ENCODE peak calls at places on chromosome 16, in ten cellular contexts. One of them, this sample, is unnamed.

GRCh38 chr16:1918312-1918889 is at the start of gene HS3ST6:
- DNase-seq in K562: peak
- DNase-seq in HL-60: no peak
- DNase-seq in right atrium auricular region: no peak
- DNase-seq in H9: no peak
- DNase-seq in left ventricle myocardium inferior: no peak
- DNase-seq in fibroblast of lung: no peak
- DNase-seq in neuronal stem cell: no peak
- DNase-seq in CD8-positive, alpha-beta memory T cell: no peak
- DNase-seq in HCT116: no peak
- DNase-seq in this sample: no peak

GRCh38 chr16:19831678-19832077 is 53.0 kb downstream of the GPRC5B start:
- DNase-seq in K562: no peak
- DNase-seq in HL-60: no peak
- DNase-seq in right atrium auricular region: no peak
- DNase-seq in H9: no peak
- DNase-seq in left ventricle myocardium inferior: no peak
- DNase-seq in fibroblast of lung: peak
- DNase-seq in neuronal stem cell: no peak
- DNase-seq in CD8-positive, alpha-beta memory T cell: no peak
- DNase-seq in HCT116: no peak
- DNase-seq in this sample: peak

GRCh38 chr16:2664522-2665096 is 17.7 kb upstream of the KCTD5 start:
- DNase-seq in K562: no peak
- DNase-seq in HL-60: no peak
- DNase-seq in right atrium auricular region: no peak
- DNase-seq in H9: no peak
- DNase-seq in left ventricle myocardium inferior: no peak
- DNase-seq in fibroblast of lung: no peak
- DNase-seq in neuronal stem cell: no peak
- DNase-seq in CD8-positive, alpha-beta memory T cell: no peak
- DNase-seq in HCT116: no peak
- DNase-seq in this sample: no peak

GRCh38 chr16:54577566-54578180 is 291.1 kb upstream of the IRX3 start:
- DNase-seq in K562: no peak
- DNase-seq in HL-60: no peak
- DNase-seq in right atrium auricular region: no peak
- DNase-seq in H9: peak
- DNase-seq in left ventricle myocardium inferior: no peak
- DNase-seq in fibroblast of lung: no peak
- DNase-seq in neuronal stem cell: no peak
- DNase-seq in CD8-positive, alpha-beta memory T cell: no peak
- DNase-seq in HCT116: no peak
- DNase-seq in this sample: no peak

GRCh38 chr16:89050868-89051311 is 42.8 kb upstream of the ACSF3 start:
- DNase-seq in K562: no peak
- DNase-seq in HL-60: no peak
- DNase-seq in right atrium auricular region: no peak
- DNase-seq in H9: no peak
- DNase-seq in left ventricle myocardium inferior: no peak
- DNase-seq in fibroblast of lung: no peak
- DNase-seq in neuronal stem cell: no peak
- DNase-seq in CD8-positive, alpha-beta memory T cell: no peak
- DNase-seq in HCT116: no peak
- DNase-seq in this sample: no peak

GRCh38 chr16:1641261-1641660 is 29.1 kb downstream of the CRAMP1 start:
- DNase-seq in K562: no peak
- DNase-seq in HL-60: no peak
- DNase-seq in right atrium auricular region: no peak
- DNase-seq in H9: no peak
- DNase-seq in left ventricle myocardium inferior: no peak
- DNase-seq in fibroblast of lung: no peak
- DNase-seq in neuronal stem cell: no peak
- DNase-seq in CD8-positive, alpha-beta memory T cell: no peak
- DNase-seq in HCT116: no peak
- DNase-seq in this sample: no peak

GRCh38 chr16:22232277-22233049 is 26.4 kb downstream of the EEF2K start:
- DNase-seq in K562: no peak
- DNase-seq in HL-60: no peak
- DNase-seq in right atrium auricular region: no peak
- DNase-seq in H9: no peak
- DNase-seq in left ventricle myocardium inferior: no peak
- DNase-seq in fibroblast of lung: peak
- DNase-seq in neuronal stem cell: no peak
- DNase-seq in CD8-positive, alpha-beta memory T cell: no peak
- DNase-seq in HCT116: peak
- DNase-seq in this sample: no peak

GRCh38 chr16:89853306-89853993 is 19.9 kb upstream of the TCF25 start:
- DNase-seq in K562: no peak
- DNase-seq in HL-60: no peak
- DNase-seq in right atrium auricular region: no peak
- DNase-seq in H9: no peak
- DNase-seq in left ventricle myocardium inferior: no peak
- DNase-seq in fibroblast of lung: no peak
- DNase-seq in neuronal stem cell: no peak
- DNase-seq in CD8-positive, alpha-beta memory T cell: no peak
- DNase-seq in HCT116: no peak
- DNase-seq in this sample: no peak

GRCh38 chr16:77511053-77511452 is 76.2 kb upstream of the ADAMTS18 start:
- DNase-seq in K562: no peak
- DNase-seq in HL-60: no peak
- DNase-seq in right atrium auricular region: no peak
- DNase-seq in H9: no peak
- DNase-seq in left ventricle myocardium inferior: no peak
- DNase-seq in fibroblast of lung: no peak
- DNase-seq in neuronal stem cell: no peak
- DNase-seq in CD8-positive, alpha-beta memory T cell: no peak
- DNase-seq in HCT116: no peak
- DNase-seq in this sample: no peak

GRCh38 chr16:20612551-20613470 is 36.6 kb upstream of the ACSM2B start:
- DNase-seq in K562: no peak
- DNase-seq in HL-60: no peak
- DNase-seq in right atrium auricular region: peak
- DNase-seq in H9: no peak
- DNase-seq in left ventricle myocardium inferior: peak
- DNase-seq in fibroblast of lung: no peak
- DNase-seq in neuronal stem cell: no peak
- DNase-seq in CD8-positive, alpha-beta memory T cell: no peak
- DNase-seq in HCT116: no peak
- DNase-seq in this sample: no peak

GRCh38 chr16:27805828-27806351 is 255.9 kb downstream of the KATNIP start:
- DNase-seq in K562: no peak
- DNase-seq in HL-60: no peak
- DNase-seq in right atrium auricular region: no peak
- DNase-seq in H9: no peak
- DNase-seq in left ventricle myocardium inferior: no peak
- DNase-seq in fibroblast of lung: no peak
- DNase-seq in neuronal stem cell: no peak
- DNase-seq in CD8-positive, alpha-beta memory T cell: no peak
- DNase-seq in HCT116: no peak
- DNase-seq in this sample: no peak

GRCh38 chr16:73215482-73216377 is 167.8 kb upstream of the ZFHX3 start:
- DNase-seq in K562: no peak
- DNase-seq in HL-60: no peak
- DNase-seq in right atrium auricular region: no peak
- DNase-seq in H9: no peak
- DNase-seq in left ventricle myocardium inferior: no peak
- DNase-seq in fibroblast of lung: no peak
- DNase-seq in neuronal stem cell: no peak
- DNase-seq in CD8-positive, alpha-beta memory T cell: no peak
- DNase-seq in HCT116: no peak
- DNase-seq in this sample: no peak

GRCh38 chr16:64339052-64339770 is 782.7 kb downstream of the CDH11 start:
- DNase-seq in K562: no peak
- DNase-seq in HL-60: no peak
- DNase-seq in right atrium auricular region: no peak
- DNase-seq in H9: no peak
- DNase-seq in left ventricle myocardium inferior: no peak
- DNase-seq in fibroblast of lung: peak
- DNase-seq in neuronal stem cell: no peak
- DNase-seq in CD8-positive, alpha-beta memory T cell: no peak
- DNase-seq in HCT116: no peak
- DNase-seq in this sample: no peak

DNA sequence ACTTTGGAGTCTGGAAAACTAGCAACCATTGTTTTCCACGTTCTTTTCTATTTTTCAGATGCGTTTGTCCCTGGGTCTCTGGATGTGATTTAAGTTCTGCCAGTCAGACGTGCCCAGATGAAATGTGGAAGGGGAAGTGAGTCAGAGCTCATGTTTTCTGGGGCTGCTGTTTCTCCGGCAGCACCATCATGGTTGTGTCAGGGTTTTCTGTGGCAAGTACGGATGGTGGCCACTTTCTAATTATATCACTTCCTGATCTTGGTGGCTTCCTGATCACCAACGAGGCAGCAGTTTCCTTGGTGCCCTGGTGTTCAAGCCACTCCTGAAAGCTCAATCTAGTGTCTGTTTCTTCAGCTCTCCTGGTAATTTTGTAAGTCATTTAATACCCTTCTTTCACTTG is 31.4 kb upstream of the PMFBP1 start:
- DNase-seq in K562: no peak
- DNase-seq in HL-60: peak
- DNase-seq in right atrium auricular region: peak
- DNase-seq in H9: no peak
- DNase-seq in left ventricle myocardium inferior: no peak
- DNase-seq in fibroblast of lung: peak
- DNase-seq in neuronal stem cell: no peak
- DNase-seq in CD8-positive, alpha-beta memory T cell: no peak
- DNase-seq in HCT116: no peak
- DNase-seq in this sample: no peak
- H3K27ac ChIP-seq in K562: no peak
- H3K27ac ChIP-seq in HL-60: peak
- H3K27ac ChIP-seq in right atrium auricular region: peak
- H3K27ac ChIP-seq in H9: no peak
- H3K27ac ChIP-seq in left ventricle myocardium inferior: peak
- H3K27ac ChIP-seq in fibroblast of lung: no peak
- H3K27ac ChIP-seq in neuronal stem cell: no peak
- H3K27ac ChIP-seq in CD8-positive, alpha-beta memory T cell: no peak
- H3K27ac ChIP-seq in HCT116: no peak
- H3K27ac ChIP-seq in this sample: no peak

GRCh38 chr16:70713781-70714180 is 27.9 kb upstream of the MTSS2 start:
- DNase-seq in K562: no peak
- DNase-seq in HL-60: no peak
- DNase-seq in right atrium auricular region: no peak
- DNase-seq in H9: no peak
- DNase-seq in left ventricle myocardium inferior: no peak
- DNase-seq in fibroblast of lung: no peak
- DNase-seq in neuronal stem cell: no peak
- DNase-seq in CD8-positive, alpha-beta memory T cell: no peak
- DNase-seq in HCT116: no peak
- DNase-seq in this sample: peak

GRCh38 chr16:70715860-70716357 is 30.1 kb upstream of the MTSS2 start:
- DNase-seq in K562: no peak
- DNase-seq in HL-60: no peak
- DNase-seq in right atrium auricular region: no peak
- DNase-seq in H9: no peak
- DNase-seq in left ventricle myocardium inferior: no peak
- DNase-seq in fibroblast of lung: peak
- DNase-seq in neuronal stem cell: no peak
- DNase-seq in CD8-positive, alpha-beta memory T cell: no peak
- DNase-seq in HCT116: no peak
- DNase-seq in this sample: no peak

GRCh38 chr16:70714526-70715112 is 28.8 kb upstream of the MTSS2 start:
- DNase-seq in K562: no peak
- DNase-seq in HL-60: no peak
- DNase-seq in right atrium auricular region: no peak
- DNase-seq in H9: no peak
- DNase-seq in left ventricle myocardium inferior: no peak
- DNase-seq in fibroblast of lung: peak
- DNase-seq in neuronal stem cell: no peak
- DNase-seq in CD8-positive, alpha-beta memory T cell: no peak
- DNase-seq in HCT116: no peak
- DNase-seq in this sample: no peak

GRCh38 chr16:70717065-70717464 is 31.2 kb upstream of the MTSS2 start:
- DNase-seq in K562: no peak
- DNase-seq in HL-60: no peak
- DNase-seq in right atrium auricular region: no peak
- DNase-seq in H9: no peak
- DNase-seq in left ventricle myocardium inferior: no peak
- DNase-seq in fibroblast of lung: no peak
- DNase-seq in neuronal stem cell: no peak
- DNase-seq in CD8-positive, alpha-beta memory T cell: no peak
- DNase-seq in HCT116: no peak
- DNase-seq in this sample: no peak

DNA sequence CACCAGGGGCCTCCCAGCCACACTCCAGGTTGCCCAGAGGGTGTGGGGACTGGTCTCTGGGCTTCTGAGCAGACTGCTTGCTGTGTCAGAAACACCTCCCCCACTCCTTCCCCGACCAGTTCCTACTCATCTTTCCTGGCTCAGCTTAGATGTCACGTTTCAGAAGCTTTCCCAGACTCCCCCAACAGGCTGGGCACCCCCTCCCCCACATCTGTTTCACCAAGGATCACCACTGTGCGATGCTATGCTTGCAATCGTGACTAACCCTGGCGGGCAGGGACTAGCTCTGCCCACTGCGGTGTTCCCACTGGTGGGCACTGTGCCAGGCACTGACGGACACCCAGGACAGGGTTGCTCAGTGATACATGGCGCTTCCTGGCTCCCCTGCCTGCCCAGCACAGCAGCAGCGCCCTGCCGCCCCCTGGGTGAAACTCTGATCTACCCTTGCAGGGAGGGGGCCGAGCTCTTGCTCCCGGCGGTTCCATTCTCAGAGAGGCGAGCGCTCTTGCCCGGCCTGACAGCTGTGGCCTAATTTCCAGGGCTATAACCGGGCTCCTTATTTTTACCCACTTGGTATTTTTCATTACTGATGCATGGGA is 29.4 kb upstream of the MTSS2 start:
- DNase-seq in K562: no peak
- DNase-seq in HL-60: no peak
- DNase-seq in right atrium auricular region: peak
- DNase-seq in H9: no peak
- DNase-seq in left ventricle myocardium inferior: peak
- DNase-seq in fibroblast of lung: peak
- DNase-seq in neuronal stem cell: no peak
- DNase-seq in CD8-positive, alpha-beta memory T cell: no peak
- DNase-seq in HCT116: no peak
- DNase-seq in this sample: peak
- H3K27ac ChIP-seq in K562: no peak
- H3K27ac ChIP-seq in HL-60: no peak
- H3K27ac ChIP-seq in right atrium auricular region: peak
- H3K27ac ChIP-seq in H9: no peak
- H3K27ac ChIP-seq in left ventricle myocardium inferior: peak
- H3K27ac ChIP-seq in fibroblast of lung: peak
- H3K27ac ChIP-seq in neuronal stem cell: no peak
- H3K27ac ChIP-seq in CD8-positive, alpha-beta memory T cell: no peak
- H3K27ac ChIP-seq in HCT116: no peak
- H3K27ac ChIP-seq in this sample: peak

GRCh38 chr16:86258713-86259112 is 251.6 kb upstream of the FOXF1 start:
- DNase-seq in K562: no peak
- DNase-seq in HL-60: no peak
- DNase-seq in right atrium auricular region: no peak
- DNase-seq in H9: no peak
- DNase-seq in left ventricle myocardium inferior: no peak
- DNase-seq in fibroblast of lung: peak
- DNase-seq in neuronal stem cell: no peak
- DNase-seq in CD8-positive, alpha-beta memory T cell: no peak
- DNase-seq in HCT116: no peak
- DNase-seq in this sample: no peak
- H3K27ac ChIP-seq in K562: no peak
- H3K27ac ChIP-seq in HL-60: no peak
- H3K27ac ChIP-seq in right atrium auricular region: no peak
- H3K27ac ChIP-seq in H9: no peak
- H3K27ac ChIP-seq in left ventricle myocardium inferior: no peak
- H3K27ac ChIP-seq in fibroblast of lung: peak
- H3K27ac ChIP-seq in neuronal stem cell: no peak
- H3K27ac ChIP-seq in CD8-positive, alpha-beta memory T cell: no peak
- H3K27ac ChIP-seq in HCT116: no peak
- H3K27ac ChIP-seq in this sample: no peak

GRCh38 chr16:9308300-9309209 is 217.1 kb downstream of the HAPSTR1 start:
- DNase-seq in K562: no peak
- DNase-seq in HL-60: no peak
- DNase-seq in right atrium auricular region: no peak
- DNase-seq in H9: no peak
- DNase-seq in left ventricle myocardium inferior: no peak
- DNase-seq in fibroblast of lung: no peak
- DNase-seq in neuronal stem cell: no peak
- DNase-seq in CD8-positive, alpha-beta memory T cell: no peak
- DNase-seq in HCT116: no peak
- DNase-seq in this sample: no peak
- H3K27ac ChIP-seq in K562: no peak
- H3K27ac ChIP-seq in HL-60: no peak
- H3K27ac ChIP-seq in right atrium auricular region: no peak
- H3K27ac ChIP-seq in H9: no peak
- H3K27ac ChIP-seq in left ventricle myocardium inferior: peak
- H3K27ac ChIP-seq in fibroblast of lung: no peak
- H3K27ac ChIP-seq in neuronal stem cell: no peak
- H3K27ac ChIP-seq in CD8-positive, alpha-beta memory T cell: no peak
- H3K27ac ChIP-seq in HCT116: no peak
- H3K27ac ChIP-seq in this sample: no peak